ENCODE peak calls at places on chromosomes 12 and 14, in eight cellular contexts. Y is GM23338, D is suprapubic skin, W is HL-60, X is stomach, M is esophagus muscularis mucosa, E is transverse colon, J is breast epithelium. S is an unnamed sample.

GRCh38 chr14:103698380-103699260 is 16.6 kb downstream of the XRCC3 start:
- DNase-seq in Y (no peak), D (peak), W (peak), X (peak), M (no peak), E (peak), J (peak), S (no peak)

GRCh38 chr14:75479770-75480600 is 42.3 kb upstream of the BATF start:
- DNase-seq in Y (peak), D (peak), W (peak), X (no peak), M (no peak), E (no peak), J (no peak), S (no peak)

GRCh38 chr12:67096533-67097318 is 172.4 kb upstream of the CAND1 start:
- DNase-seq in Y (no peak), D (no peak), W (no peak), X (no peak), M (no peak), E (no peak), J (no peak), S (no peak)

GRCh38 chr14:63361790-63362189 is 43.1 kb upstream of the GPHB5 start:
- DNase-seq in Y (no peak), D (no peak), W (no peak), X (no peak), M (no peak), E (no peak), J (no peak), S (no peak)

GRCh38 chr12:107091381-107091780 is 2.0 kb downstream of the CRY1 start:
- DNase-seq in Y (no peak), D (no peak), W (no peak), X (no peak), M (peak), E (no peak), J (no peak), S (no peak)

GRCh38 chr14:57382283-57382682 is 8.1 kb upstream of the NAA30 start:
- DNase-seq in Y (no peak), D (no peak), W (no peak), X (no peak), M (no peak), E (no peak), J (no peak), S (no peak)

GRCh38 chr14:37901978-37902377 is 305.7 kb upstream of the SSTR1 start:
- DNase-seq in Y (peak), D (peak), W (no peak), X (no peak), M (no peak), E (no peak), J (no peak), S (no peak)

GRCh38 chr14:77580964-77581505 is 35.4 kb downstream of the SPTLC2 start:
- DNase-seq in Y (no peak), D (no peak), W (no peak), X (no peak), M (no peak), E (no peak), J (no peak), S (no peak)

GRCh38 chr14:97065305-97066067 is 268.3 kb downstream of the VRK1 start:
- DNase-seq in Y (no peak), D (no peak), W (no peak), X (no peak), M (no peak), E (no peak), J (no peak), S (no peak)

GRCh38 chr14:39240769-39241168 is 7.1 kb downstream of the MIA2 start:
- DNase-seq in Y (no peak), D (no peak), W (no peak), X (no peak), M (no peak), E (no peak), J (no peak), S (no peak)

GRCh38 chr12:72102150-72102549 is 163.5 kb downstream of the TPH2 start:
- DNase-seq in Y (peak), D (no peak), W (no peak), X (no peak), M (no peak), E (no peak), J (no peak), S (no peak)

GRCh38 chr14:90281766-90282165 is 25.4 kb downstream of the PSMC1 start:
- DNase-seq in Y (no peak), D (no peak), W (no peak), X (no peak), M (no peak), E (no peak), J (no peak), S (no peak)

GRCh38 chr12:28172434-28173030 is 17.7 kb upstream of the CCDC91 start:
- DNase-seq in Y (peak), D (no peak), W (peak), X (peak), M (no peak), E (peak), J (no peak), S (no peak)

GRCh38 chr14:56745091-56745490 is 65.2 kb downstream of the OTX2 start:
- DNase-seq in Y (peak), D (no peak), W (no peak), X (no peak), M (no peak), E (no peak), J (no peak), S (no peak)

GRCh38 chr12:52949413-52950331 is 754 bp downstream of the KRT18 start:
- DNase-seq in Y (peak), D (no peak), W (no peak), X (peak), M (no peak), E (peak), J (peak), S (no peak)

GRCh38 chr14:92144708-92145107 is 22.9 kb downstream of the CPSF2 start:
- DNase-seq in Y (no peak), D (no peak), W (no peak), X (no peak), M (no peak), E (no peak), J (no peak), S (no peak)

GRCh38 chr14:64556526-64556925 is 6.8 kb downstream of the PPP1R36 start:
- DNase-seq in Y (no peak), D (no peak), W (no peak), X (no peak), M (no peak), E (no peak), J (no peak), S (no peak)

GRCh38 chr12:125193798-125194562 is 128.7 kb downstream of the AACS start:
- DNase-seq in Y (peak), D (no peak), W (no peak), X (no peak), M (no peak), E (no peak), J (no peak), S (no peak)

GRCh38 chr14:105173901-105174894 is 5.6 kb upstream of the JAG2 start:
- DNase-seq in Y (no peak), D (no peak), W (peak), X (no peak), M (no peak), E (peak), J (no peak), S (no peak)

GRCh38 chr14:102500190-102500661 is 9.3 kb downstream of the ANKRD9 start:
- DNase-seq in Y (no peak), D (peak), W (peak), X (no peak), M (no peak), E (peak), J (peak), S (no peak)

GRCh38 chr12:42070056-42070455 is 74.6 kb downstream of the GXYLT1 start:
- DNase-seq in Y (no peak), D (no peak), W (no peak), X (no peak), M (no peak), E (no peak), J (no peak), S (no peak)

GRCh38 chr14:74140374-74140850 is 55.7 kb downstream of the LIN52 start:
- DNase-seq in Y (peak), D (peak), W (no peak), X (no peak), M (no peak), E (peak), J (no peak), S (no peak)

GRCh38 chr12:88579572-88579940 is 715 bp downstream of the KITLG start:
- DNase-seq in Y (no peak), D (no peak), W (peak), X (peak), M (no peak), E (peak), J (no peak), S (no peak)

GRCh38 chr12:9910716-9911421 is 21.3 kb downstream of the CLEC2A start:
- DNase-seq in Y (peak), D (no peak), W (no peak), X (no peak), M (no peak), E (no peak), J (no peak), S (no peak)

GRCh38 chr12:62787606-62788005 is 147.3 kb downstream of the PPM1H start:
- DNase-seq in Y (no peak), D (no peak), W (peak), X (no peak), M (no peak), E (no peak), J (no peak), S (no peak)

GRCh38 chr12:107967170-107967569 is 161.9 kb upstream of the WSCD2 start:
- DNase-seq in Y (no peak), D (no peak), W (peak), X (no peak), M (no peak), E (no peak), J (no peak), S (no peak)

GRCh38 chr12:97716356-97716755 is 253.8 kb downstream of the RMST start:
- DNase-seq in Y (peak), D (no peak), W (peak), X (no peak), M (no peak), E (no peak), J (no peak), S (no peak)

GRCh38 chr14:92531151-92531873 is 17.7 kb downstream of the RIN3 start:
- DNase-seq in Y (no peak), D (no peak), W (no peak), X (no peak), M (no peak), E (no peak), J (no peak), S (no peak)

GRCh38 chr14:55850803-55851202 is 267.4 kb upstream of the PELI2 start:
- DNase-seq in Y (no peak), D (no peak), W (no peak), X (peak), M (no peak), E (no peak), J (no peak), S (no peak)

GRCh38 chr12:78261901-78262300 is 431.2 kb downstream of the NAV3 start:
- DNase-seq in Y (no peak), D (no peak), W (no peak), X (no peak), M (no peak), E (no peak), J (no peak), S (no peak)

GRCh38 chr14:90536511-90537191 is 139.8 kb downstream of the CALM1 start:
- DNase-seq in Y (no peak), D (no peak), W (no peak), X (no peak), M (no peak), E (no peak), J (no peak), S (no peak)

GRCh38 chr14:92352158-92352985 is 29.4 kb downstream of the SLC24A4 start:
- DNase-seq in Y (peak), D (no peak), W (peak), X (no peak), M (no peak), E (no peak), J (no peak), S (no peak)

GRCh38 chr12:2267624-2268477 is 215.1 kb downstream of the CACNA1C start:
- DNase-seq in Y (peak), D (peak), W (no peak), X (no peak), M (no peak), E (no peak), J (peak), S (no peak)

GRCh38 chr14:104650981-104651875 is 38.2 kb upstream of the INF2 start:
- DNase-seq in Y (no peak), D (no peak), W (no peak), X (no peak), M (no peak), E (no peak), J (no peak), S (no peak)

GRCh38 chr12:45388545-45388944 is 172.7 kb downstream of the ANO6 start:
- DNase-seq in Y (peak), D (no peak), W (peak), X (no peak), M (no peak), E (peak), J (no peak), S (no peak)

GRCh38 chr14:48973136-48973535 is 613.0 kb downstream of the RPS29 start:
- DNase-seq in Y (no peak), D (no peak), W (no peak), X (no peak), M (no peak), E (no peak), J (no peak), S (no peak)

GRCh38 chr12:123705935-123706334 is 6.2 kb upstream of the ATP6V0A2 start:
- DNase-seq in Y (peak), D (no peak), W (no peak), X (no peak), M (no peak), E (no peak), J (no peak), S (no peak)

GRCh38 chr14:44970907-44971306 is 8.9 kb downstream of the TOGARAM1 start:
- DNase-seq in Y (no peak), D (no peak), W (no peak), X (no peak), M (no peak), E (no peak), J (no peak), S (no peak)

GRCh38 chr14:100375963-100376735 is 53.0 kb downstream of the SLC25A47 start:
- DNase-seq in Y (peak), D (peak), W (peak), X (peak), M (peak), E (peak), J (peak), S (peak)
- TF ChIP-seq POLR2AphosphoS5 in Y (peak), D (no peak), W (peak), X (peak), M (peak), E (peak), J (peak), S (peak)

DNA sequence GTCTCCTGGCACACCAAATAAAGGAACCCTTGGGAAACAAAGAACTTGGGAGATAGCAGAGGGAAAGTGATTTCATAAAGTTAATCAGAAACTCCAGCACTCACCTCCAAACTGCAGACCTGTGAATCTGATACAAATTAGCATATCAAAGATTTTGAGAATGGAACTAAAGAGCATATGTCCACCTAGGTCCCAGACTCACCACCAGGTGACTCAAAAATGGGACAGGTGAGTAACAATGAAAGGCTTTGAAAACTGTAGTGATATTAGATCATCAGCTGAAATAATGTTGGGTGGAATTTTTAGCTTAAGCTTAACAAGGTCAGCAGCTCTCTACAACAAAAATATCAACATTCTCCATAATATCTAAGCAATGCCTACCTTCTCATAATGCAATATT is 214.8 kb downstream of the RERGL start:
- DNase-seq in Y (no peak), D (no peak), W (no peak), X (no peak), M (no peak), E (no peak), J (no peak), S (no peak)
- TF ChIP-seq CTCF in Y (no peak), D (no peak), W (no peak), X (no peak), M (no peak), E (no peak), J (no peak), S (no peak)

GRCh38 chr12:48925218-48925871 is at the start of gene FKBP11:
- DNase-seq in Y (peak), D (peak), W (no peak), X (peak), M (no peak), E (peak), J (peak), S (no peak)
- H3K4me3 ChIP-seq in Y (peak), D (peak), W (peak), X (peak), M (peak), E (peak), J (peak), S (peak)

GRCh38 chr12:116010467-116010866 is 267.0 kb downstream of the MED13L start:
- DNase-seq in Y (no peak), D (no peak), W (no peak), X (no peak), M (no peak), E (no peak), J (no peak), S (no peak)

GRCh38 chr12:116015525-116015924 is 262.0 kb downstream of the MED13L start:
- DNase-seq in Y (peak), D (no peak), W (no peak), X (no peak), M (no peak), E (no peak), J (no peak), S (no peak)

GRCh38 chr12:116009805-116010204 is 267.7 kb downstream of the MED13L start:
- DNase-seq in Y (peak), D (no peak), W (no peak), X (no peak), M (no peak), E (no peak), J (no peak), S (no peak)

GRCh38 chr12:116011217-116011616 is 266.3 kb downstream of the MED13L start:
- DNase-seq in Y (no peak), D (no peak), W (no peak), X (no peak), M (no peak), E (no peak), J (no peak), S (no peak)

GRCh38 chr12:116012757-116013156 is 264.7 kb downstream of the MED13L start:
- DNase-seq in Y (no peak), D (no peak), W (no peak), X (no peak), M (no peak), E (no peak), J (no peak), S (no peak)
- TF ChIP-seq POLR2AphosphoS5 in Y (no peak), D (no peak), W (no peak), X (no peak), M (no peak), E (no peak), J (no peak), S (no peak)